ENCODE peak calls at places on chromosome 16, in six cellular contexts. G is SK-N-SH, S is fibroblast of lung, K is NB4, H is lower lobe of right lung, V is A549. C is an unnamed sample.

GRCh38 chr16:65336169-65336568 is 214.3 kb upstream of the CDH11 start:
- DNase-seq in H (no peak), V (no peak), G (no peak), K (no peak), S (peak), C (no peak)

GRCh38 chr16:13791095-13791494 is 128.9 kb upstream of the ERCC4 start:
- DNase-seq in K (no peak), S (no peak), G (no peak), H (no peak), V (no peak), C (no peak)

GRCh38 chr16:86457621-86458456 is 52.5 kb upstream of the FOXF1 start:
- DNase-seq in H (no peak), V (no peak), K (no peak), S (peak), G (no peak), C (no peak)

GRCh38 chr16:80703391-80704071 is 100.9 kb downstream of the CDYL2 start:
- DNase-seq in S (no peak), V (no peak), K (no peak), G (no peak), H (no peak), C (no peak)

GRCh38 chr16:64711026-64711425 is 410.8 kb downstream of the CDH11 start:
- DNase-seq in S (no peak), K (no peak), H (no peak), V (no peak), G (no peak), C (no peak)

GRCh38 chr16:63217011-63217410 is 1180.8 kb upstream of the CDH8 start:
- DNase-seq in H (no peak), V (no peak), K (no peak), S (no peak), G (no peak), C (no peak)

GRCh38 chr16:78877114-78877513 is 723.4 kb downstream of the MAF start:
- DNase-seq in H (no peak), K (no peak), S (no peak), V (no peak), G (no peak), C (no peak)

GRCh38 chr16:85046472-85046916 is 18.9 kb downstream of the KIAA0513 start:
- DNase-seq in G (no peak), H (peak), K (no peak), S (no peak), V (no peak), C (no peak)

GRCh38 chr16:66603537-66604375 is 748 bp upstream of the CMTM3 start:
- DNase-seq in K (peak), V (peak), S (peak), G (peak), H (peak), C (peak)

GRCh38 chr16:88002211-88002610 is 51.0 kb downstream of the BANP start:
- DNase-seq in S (no peak), H (no peak), V (no peak), K (no peak), G (no peak), C (no peak)

GRCh38 chr16:7431723-7432122 is 99.1 kb downstream of the RBFOX1 start:
- DNase-seq in G (no peak), H (no peak), S (no peak), K (no peak), V (no peak), C (no peak)

GRCh38 chr16:88830250-88830649 is 18.5 kb upstream of the APRT start:
- DNase-seq in H (no peak), V (no peak), S (peak), G (no peak), K (no peak), C (no peak)

GRCh38 chr16:86576591-86577313 is 1.6 kb upstream of the FOXL1 start:
- DNase-seq in G (no peak), S (peak), K (no peak), V (no peak), H (no peak), C (no peak)

GRCh38 chr16:11681526-11681925 is 13.3 kb downstream of the SNN start:
- DNase-seq in K (peak), G (no peak), H (no peak), S (no peak), V (no peak), C (no peak)

GRCh38 chr16:81803332-81803731 is 24.2 kb downstream of the PLCG2 start:
- DNase-seq in G (no peak), S (no peak), V (no peak), H (no peak), K (no peak), C (no peak)

GRCh38 chr16:55329791-55330190 is 5.8 kb downstream of the IRX6 start:
- DNase-seq in H (no peak), G (no peak), V (no peak), K (no peak), S (no peak), C (no peak)

GRCh38 chr16:23248261-23249194 is 53.6 kb upstream of the SCNN1B start:
- DNase-seq in S (no peak), G (no peak), K (no peak), V (no peak), H (no peak), C (no peak)

GRCh38 chr16:82412770-82413169 is 214.0 kb upstream of the CDH13 start:
- DNase-seq in G (no peak), S (no peak), V (no peak), H (no peak), K (no peak), C (no peak)

GRCh38 chr16:70454221-70455034 is at the start of gene FCSK:
- DNase-seq in H (peak), K (peak), G (peak), V (peak), S (peak), C (peak)

GRCh38 chr16:13923703-13924298 is 3.8 kb downstream of the ERCC4 start:
- DNase-seq in V (peak), S (peak), G (peak), K (peak), H (no peak), C (no peak)

GRCh38 chr16:72131036-72131435 is 37.4 kb downstream of the DHX38 start:
- DNase-seq in H (no peak), G (no peak), K (no peak), V (no peak), S (no peak), C (no peak)

GRCh38 chr16:66681676-66682075 is 14.9 kb downstream of the CMTM4 start:
- DNase-seq in S (no peak), V (no peak), H (no peak), K (no peak), G (no peak), C (no peak)

GRCh38 chr16:85334718-85335583 is 222.7 kb upstream of the CIBAR2 start:
- DNase-seq in G (peak), V (no peak), K (no peak), S (no peak), H (no peak), C (peak)

GRCh38 chr16:19071811-19072777 is 4.7 kb downstream of the COQ7 start:
- DNase-seq in K (peak), G (peak), H (peak), V (peak), S (peak), C (peak)

GRCh38 chr16:70438325-70438982 is 446 bp downstream of the ST3GAL2 start:
- DNase-seq in H (peak), V (no peak), S (no peak), K (peak), G (no peak), C (no peak)

GRCh38 chr16:29029168-29029994 is 44.5 kb downstream of the LAT start:
- DNase-seq in H (no peak), V (peak), S (peak), K (peak), G (no peak), C (no peak)

GRCh38 chr16:28311913-28312312 is 19.6 kb downstream of the SBK1 start:
- DNase-seq in H (no peak), K (no peak), V (no peak), S (no peak), G (no peak), C (no peak)

GRCh38 chr16:26118575-26118974 is 426.8 kb downstream of the HS3ST4 start:
- DNase-seq in S (no peak), G (no peak), K (no peak), V (no peak), H (no peak), C (no peak)

GRCh38 chr16:65975049-65975708 is 391.3 kb upstream of the CDH5 start:
- DNase-seq in G (no peak), V (peak), K (peak), S (peak), H (no peak), C (no peak)

GRCh38 chr16:85229869-85230416 is 117.7 kb upstream of the CIBAR2 start:
- DNase-seq in V (no peak), G (peak), H (no peak), S (peak), K (no peak), C (no peak)

GRCh38 chr16:27341549-27341948 is 27.8 kb downstream of the IL4R start:
- DNase-seq in V (no peak), H (no peak), G (no peak), K (no peak), S (no peak), C (no peak)

GRCh38 chr16:66403531-66404145 is 23.5 kb upstream of the BEAN1 start:
- DNase-seq in S (no peak), K (no peak), V (no peak), H (no peak), G (no peak), C (no peak)

DNA sequence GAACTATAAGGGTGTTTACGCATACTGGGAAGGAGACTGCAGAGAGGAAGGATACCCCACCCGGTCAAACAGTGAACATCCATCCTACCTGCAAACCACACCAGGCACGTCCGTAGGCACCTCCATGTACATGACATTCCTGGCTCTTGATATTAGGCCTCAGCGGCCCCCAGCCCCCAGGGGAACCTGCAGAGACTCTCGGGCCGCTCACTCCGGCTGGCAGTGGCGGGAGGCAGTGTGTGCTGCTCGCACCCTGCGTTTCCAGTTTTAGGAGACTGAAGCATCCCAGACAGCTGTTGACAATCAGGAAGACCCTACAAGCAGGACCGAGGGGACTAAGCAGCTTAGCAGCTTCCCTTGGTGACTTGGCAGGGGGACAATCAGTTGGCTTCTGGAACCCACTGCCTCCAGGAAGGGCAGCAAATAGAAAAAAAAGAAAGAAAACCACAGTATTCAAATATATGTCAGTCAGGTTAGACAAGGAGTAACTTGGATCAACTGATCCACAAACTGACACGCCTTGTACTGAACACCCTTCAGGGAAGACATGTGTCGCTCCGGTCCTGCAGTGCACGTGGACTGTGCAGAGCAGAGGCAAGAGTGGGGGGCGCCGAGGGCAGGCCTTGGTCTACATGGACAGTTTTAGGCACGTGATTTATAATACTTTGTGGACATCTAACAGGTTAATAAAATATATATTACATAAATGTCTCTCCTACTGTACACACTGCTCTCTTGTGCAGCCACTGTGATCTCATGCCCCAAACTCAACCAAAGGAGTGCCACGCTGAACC is 29.9 kb upstream of the CLEC18B start:
- DNase-seq in K (no peak), S (no peak), V (no peak), H (no peak), G (no peak), C (no peak)
- TF ChIP-seq CTCF in K (no peak), S (no peak), V (no peak), H (no peak), G (no peak), C (no peak)

DNA sequence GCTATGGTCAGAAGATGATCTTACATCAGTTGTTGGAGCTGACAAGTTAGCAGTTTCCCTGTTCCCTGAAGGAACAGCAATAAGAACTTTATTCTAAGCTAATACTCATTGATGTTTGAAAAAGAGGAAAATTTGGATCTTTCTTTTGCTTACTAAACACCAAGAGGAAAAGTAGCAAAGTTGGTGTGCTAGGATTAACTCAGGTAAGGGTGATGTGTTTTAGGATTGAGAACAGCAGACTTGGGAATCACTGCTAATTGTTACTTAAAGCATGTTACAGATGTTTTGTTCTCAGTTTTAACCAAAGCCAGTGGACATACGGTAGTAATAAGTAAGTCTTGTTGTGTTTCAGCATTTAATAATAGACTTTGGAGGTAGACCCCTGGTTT is 3.7 kb downstream of the SETD6 start:
- DNase-seq in S (no peak), G (no peak), V (no peak), H (no peak), K (no peak), C (no peak)
- TF ChIP-seq CTCF in S (no peak), G (no peak), V (no peak), H (no peak), K (no peak), C (no peak)

DNA sequence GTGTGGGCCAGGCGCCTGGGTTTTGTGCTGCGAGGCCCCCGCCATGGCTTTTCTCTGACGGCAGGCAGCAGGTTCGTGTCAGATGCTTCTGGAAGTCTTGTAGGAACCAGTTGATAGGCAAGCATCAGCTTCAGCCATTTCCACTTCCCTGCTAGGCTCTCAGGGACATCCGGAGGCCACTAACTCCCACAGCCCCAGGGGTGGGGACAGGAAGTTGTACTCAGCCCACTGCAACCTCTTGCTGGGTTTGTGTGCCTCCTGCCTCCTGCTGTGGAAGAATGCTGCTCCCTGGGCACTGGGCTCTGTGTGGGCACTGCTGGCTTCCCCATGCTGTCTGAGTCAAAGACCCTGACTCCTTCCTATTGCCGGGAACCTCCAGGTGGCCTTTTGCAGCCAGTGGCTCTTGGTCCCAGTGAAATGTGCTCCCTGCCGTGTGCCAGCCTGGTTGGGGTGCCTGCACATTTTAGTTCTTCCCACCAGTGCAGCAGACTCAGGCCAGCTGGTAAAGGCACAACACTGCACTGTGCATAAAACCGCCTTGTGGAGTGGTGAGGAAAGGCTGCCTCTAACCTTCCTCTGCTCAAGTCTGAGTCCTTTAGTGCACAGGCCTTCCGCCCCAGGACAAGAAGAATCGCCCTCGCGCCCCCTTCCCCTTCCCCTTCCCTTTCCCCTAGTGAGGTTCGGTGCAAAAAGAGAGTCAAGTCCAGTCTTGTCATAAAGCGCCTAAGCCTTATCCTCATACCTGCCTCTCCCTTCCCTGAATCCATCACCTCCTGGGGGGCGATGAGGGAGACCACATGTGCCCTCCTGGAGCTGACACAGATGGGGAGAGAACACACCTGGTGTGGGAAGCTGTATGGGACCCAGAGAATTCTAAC is 16.6 kb downstream of the LDHD start:
- DNase-seq in K (peak), G (peak), V (no peak), S (no peak), H (peak), C (no peak)
- TF ChIP-seq CTCF in K (no peak), G (no peak), V (no peak), S (no peak), H (no peak), C (no peak)

GRCh38 chr16:76007649-76008048 is 269.6 kb upstream of the CNTNAP4 start:
- DNase-seq in V (no peak), H (no peak), G (no peak), K (no peak), S (no peak), C (no peak)
- TF ChIP-seq CTCF in V (no peak), H (no peak), G (no peak), K (no peak), S (no peak), C (no peak)

DNA sequence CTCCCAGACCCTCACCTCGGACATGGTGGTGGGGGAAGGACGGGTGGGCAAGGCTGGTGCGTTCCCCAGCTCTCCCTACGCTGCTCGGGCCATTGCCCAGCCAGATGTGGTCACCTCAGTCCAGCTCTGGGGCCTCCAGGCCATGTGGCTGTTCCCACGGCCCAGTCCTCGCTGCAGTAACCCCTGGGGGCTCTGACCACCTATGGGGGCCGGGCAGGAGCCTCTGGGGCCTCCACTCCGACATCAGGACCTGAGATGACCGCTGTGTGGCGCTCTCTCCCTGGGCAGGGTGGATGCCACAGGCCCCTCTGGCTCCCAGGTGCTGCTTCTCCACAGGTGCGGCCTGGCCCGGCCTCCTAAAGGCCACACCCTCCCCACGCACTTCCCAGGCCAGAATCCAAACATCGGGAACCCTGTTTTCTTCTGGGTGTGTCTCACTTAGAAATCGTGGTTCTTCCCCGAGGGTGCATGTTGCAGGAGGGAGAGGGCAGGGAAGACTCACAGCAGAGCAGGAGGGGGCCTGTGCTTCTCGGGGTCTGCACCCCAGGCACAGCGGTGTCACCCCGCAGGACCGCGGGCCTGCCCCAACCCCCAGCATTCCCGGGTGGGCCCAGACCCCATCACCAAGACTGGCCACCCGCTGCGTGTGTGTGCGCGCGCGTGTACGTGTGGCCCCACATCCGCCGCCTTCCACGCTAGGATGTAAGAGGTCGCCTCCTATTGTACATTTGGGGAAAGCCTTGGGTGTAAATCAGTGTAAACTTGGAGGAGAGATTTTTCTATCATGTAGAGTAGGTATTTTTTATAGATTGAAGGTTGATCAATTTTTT is 5.9 kb upstream of the CAPN15 start:
- DNase-seq in H (no peak), G (no peak), K (no peak), V (no peak), S (no peak), C (no peak)
- TF ChIP-seq CTCF in H (no peak), G (no peak), K (no peak), V (no peak), S (no peak), C (no peak)

GRCh38 chr16:48444574-48444973 is 59.4 kb upstream of the SIAH1 start:
- DNase-seq in S (peak), K (no peak), H (no peak), V (peak), G (no peak), C (no peak)

GRCh38 chr16:48447428-48447827 is 62.2 kb upstream of the SIAH1 start:
- DNase-seq in V (no peak), H (no peak), K (no peak), G (no peak), S (no peak), C (no peak)

GRCh38 chr16:48447940-48448536 is 62.8 kb upstream of the SIAH1 start:
- DNase-seq in S (no peak), V (no peak), K (no peak), H (no peak), G (no peak), C (no peak)

GRCh38 chr16:48445782-48446533 is 60.7 kb upstream of the SIAH1 start:
- DNase-seq in V (no peak), H (no peak), G (no peak), K (no peak), S (no peak), C (no peak)

GRCh38 chr16:48446534-48446920 is 61.3 kb upstream of the SIAH1 start:
- DNase-seq in V (no peak), H (no peak), G (no peak), S (no peak), K (no peak), C (no peak)
- TF ChIP-seq CTCF in V (no peak), H (no peak), G (no peak), S (no peak), K (no peak), C (no peak)